ENCODE peak calls at places on chromosomes 6 and 20, in nine cellular contexts. A is IMR-90, Q is right lobe of liver, L is caudate nucleus, U is HL-60, I is transverse colon, M is upper lobe of right lung, J is aorta, H is RWPE1. Z is an unnamed sample.
A peak's percentile ranks its signal among the peaks of the same experiment; 100 is the strongest.

GRCh38 chr6:30767158-30767943 is 23.0 kb upstream of the IER3 start:
- DNase-seq in A (no peak), Q (no peak), L (no peak), U (no peak), I (no peak), M (no peak), J (peak; percentile 12), H (no peak), Z (no peak)

GRCh38 chr20:58212636-58213035 is 15.8 kb downstream of the ANKRD60 start:
- DNase-seq in A (no peak), Q (no peak), L (no peak), U (no peak), I (no peak), M (no peak), J (peak; percentile 24), H (no peak), Z (no peak)

GRCh38 chr6:17842014-17842776 is 135.5 kb upstream of the NUP153 start:
- DNase-seq in A (no peak), Q (no peak), L (no peak), U (no peak), I (no peak), M (no peak), J (no peak), H (no peak), Z (no peak)

GRCh38 chr6:151916680-151917164 is 109.2 kb downstream of the ESR1 start:
- DNase-seq in A (no peak), Q (no peak), L (no peak), U (no peak), I (no peak), M (no peak), J (no peak), H (peak; percentile 78), Z (no peak)

GRCh38 chr20:36120991-36121390 is 33.5 kb upstream of the EPB41L1 start:
- DNase-seq in A (no peak), Q (no peak), L (no peak), U (no peak), I (no peak), M (no peak), J (no peak), H (no peak), Z (no peak)

GRCh38 chr6:49552596-49552995 is 2.1 kb downstream of the C6orf141 start:
- DNase-seq in A (no peak), Q (no peak), L (no peak), U (no peak), I (no peak), M (no peak), J (no peak), H (no peak), Z (no peak)

GRCh38 chr20:25139061-25139705 is 56.3 kb upstream of the ENTPD6 start:
- DNase-seq in A (no peak), Q (peak; percentile 40), L (no peak), U (no peak), I (no peak), M (no peak), J (no peak), H (peak; percentile 42), Z (peak; percentile 67)

GRCh38 chr6:28861339-28861738 is 62.4 kb downstream of the TRIM27 start:
- DNase-seq in A (no peak), Q (no peak), L (no peak), U (no peak), I (no peak), M (no peak), J (no peak), H (no peak), Z (no peak)

GRCh38 chr6:14695579-14695978 is 550.3 kb upstream of the JARID2 start:
- DNase-seq in A (no peak), Q (no peak), L (no peak), U (no peak), I (no peak), M (no peak), J (no peak), H (no peak), Z (no peak)

GRCh38 chr20:478949-479429 is 16.7 kb upstream of the TBC1D20 start:
- DNase-seq in A (peak; percentile 77), Q (no peak), L (no peak), U (peak; percentile 51), I (no peak), M (no peak), J (no peak), H (peak; percentile 57), Z (no peak)

GRCh38 chr6:29676981-29677601 is 3.9 kb downstream of the ZFP57 start:
- DNase-seq in A (no peak), Q (no peak), L (no peak), U (no peak), I (no peak), M (no peak), J (no peak), H (peak; percentile 20), Z (no peak)

GRCh38 chr6:158049055-158050028 is 67.7 kb downstream of the SYNJ2 start:
- DNase-seq in A (no peak), Q (no peak), L (no peak), U (no peak), I (no peak), M (peak; percentile 45), J (no peak), H (peak; percentile 20), Z (no peak)

GRCh38 chr6:137850816-137851602 is 16.1 kb upstream of the TNFAIP3 start:
- DNase-seq in A (no peak), Q (no peak), L (no peak), U (no peak), I (no peak), M (no peak), J (no peak), H (no peak), Z (no peak)

GRCh38 chr6:137248702-137249101 is 29.5 kb upstream of the IFNGR1 start:
- DNase-seq in A (no peak), Q (no peak), L (no peak), U (peak; percentile 83), I (no peak), M (no peak), J (no peak), H (no peak), Z (no peak)

GRCh38 chr6:33787954-33788693 is 806 bp downstream of the LEMD2 start:
- DNase-seq in A (peak; percentile 79), Q (peak; percentile 86), L (peak; percentile 44), U (peak; percentile 92), I (peak; percentile 77), M (peak; percentile 89), J (peak; percentile 90), H (peak; percentile 77), Z (peak; percentile 84)

GRCh38 chr20:41011551-41012067 is 17.0 kb upstream of the TOP1 start:
- DNase-seq in A (no peak), Q (no peak), L (no peak), U (no peak), I (peak; percentile 58), M (no peak), J (no peak), H (no peak), Z (no peak)
- H3K27ac ChIP-seq in A (no peak overlapping the region), Q (no peak overlapping the region), L (no peak overlapping the region), U (no peak overlapping the region), I (peak overlapping the region; percentile 29), M (peak overlapping the region; percentile 68), J (no peak overlapping the region), H (no peak overlapping the region), Z (no peak overlapping the region)

GRCh38 chr6:139569561-139569960 is 195.1 kb upstream of the CITED2 start:
- DNase-seq in A (peak; percentile 79), Q (no peak), L (no peak), U (no peak), I (no peak), M (no peak), J (no peak), H (peak; percentile 44), Z (no peak)
- H3K27ac ChIP-seq in A (no peak overlapping the region), Q (no peak overlapping the region), L (no peak overlapping the region), U (no peak overlapping the region), I (no peak overlapping the region), M (no peak overlapping the region), J (no peak overlapping the region), H (no peak overlapping the region), Z (no peak overlapping the region)

GRCh38 chr6:162056061-162056460 is 671.5 kb downstream of the PRKN start:
- DNase-seq in A (no peak), Q (no peak), L (no peak), U (no peak), I (no peak), M (no peak), J (no peak), H (no peak), Z (no peak)

GRCh38 chr6:162063666-162064065 is 663.9 kb downstream of the PRKN start:
- DNase-seq in A (no peak), Q (no peak), L (no peak), U (no peak), I (no peak), M (no peak), J (no peak), H (no peak), Z (no peak)

GRCh38 chr6:162056745-162057144 is 670.8 kb downstream of the PRKN start:
- DNase-seq in A (no peak), Q (no peak), L (no peak), U (no peak), I (no peak), M (no peak), J (no peak), H (no peak), Z (no peak)

GRCh38 chr6:162055365-162055764 is 672.2 kb downstream of the PRKN start:
- DNase-seq in A (no peak), Q (no peak), L (no peak), U (no peak), I (no peak), M (no peak), J (no peak), H (no peak), Z (no peak)

DNA sequence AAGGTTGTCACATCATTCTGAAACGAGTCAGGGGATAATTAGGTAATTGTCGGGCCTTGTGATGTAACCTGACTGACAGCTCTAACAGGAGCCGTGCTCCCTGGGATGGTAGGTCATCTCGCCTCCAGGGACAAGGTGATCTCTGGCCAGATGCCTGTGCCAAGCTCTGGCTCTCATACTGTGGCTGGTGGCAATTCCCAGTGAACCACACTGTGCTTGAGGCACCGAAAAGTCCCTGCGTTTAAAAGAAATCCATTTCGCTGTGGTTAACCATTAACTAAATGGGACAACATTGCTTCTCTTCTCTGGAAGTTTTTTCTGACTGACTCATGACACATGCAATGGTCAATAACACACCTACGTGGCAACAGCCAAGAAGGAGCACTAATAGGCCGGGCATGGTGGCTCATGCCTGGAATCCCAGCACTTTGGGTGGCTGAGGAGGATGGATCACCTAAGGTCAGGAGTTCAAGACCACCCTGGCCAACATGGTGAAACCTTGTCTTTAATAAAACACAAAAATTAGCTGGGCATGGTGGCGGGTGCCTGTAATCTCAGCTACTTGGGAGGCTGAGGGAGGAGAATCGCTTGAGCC is 669.2 kb downstream of the PRKN start:
- DNase-seq in A (no peak), Q (peak; percentile 88), L (no peak), U (no peak), I (no peak), M (no peak), J (no peak), H (peak; percentile 19), Z (no peak)
- H3K27ac ChIP-seq in A (no peak overlapping the region), Q (peak overlapping the region; percentile 71), L (no peak overlapping the region), U (no peak overlapping the region), I (no peak overlapping the region), M (no peak overlapping the region), J (no peak overlapping the region), H (no peak overlapping the region), Z (no peak overlapping the region)

DNA sequence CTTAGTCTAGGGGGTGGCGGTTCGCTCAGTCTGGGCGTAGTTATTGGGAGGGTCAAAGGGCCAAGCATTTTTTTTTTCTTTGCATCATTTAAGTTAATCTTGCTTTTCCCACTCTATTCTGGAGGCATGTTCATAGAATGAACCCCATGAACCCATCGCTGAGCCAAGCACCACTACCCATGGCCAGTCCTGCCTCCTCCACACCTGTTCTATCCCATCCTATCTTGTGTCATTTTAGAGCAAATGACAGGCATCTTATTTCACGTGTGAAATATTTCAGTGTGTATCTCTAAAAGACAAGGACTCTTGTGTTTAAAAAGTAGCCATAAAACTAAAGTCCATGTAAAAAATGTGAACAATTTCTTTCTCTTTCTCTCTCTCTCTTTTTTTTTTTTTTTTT is 13.9 kb downstream of the SRC start:
- DNase-seq in A (no peak), Q (no peak), L (no peak), U (no peak), I (no peak), M (no peak), J (no peak), H (no peak), Z (no peak)
- H3K27ac ChIP-seq in A (no peak overlapping the region), Q (no peak overlapping the region), L (no peak overlapping the region), U (no peak overlapping the region), I (no peak overlapping the region), M (no peak overlapping the region), J (no peak overlapping the region), H (peak overlapping the region; percentile 96), Z (no peak overlapping the region)